ENCODE peak calls at places on chromosome X, in six cellular contexts. S is nucleus accumbens, Y is NCI-H1694, Z is globus pallidus, M is D721Med, U is nephron progenitor cell. V is an unnamed sample.

GRCh38 chrX:106791495-106791894 is 11.0 kb upstream of the TBC1D8B start:
- DNase-seq in S (no peak), Y (no peak), Z (no peak), M (no peak), U (no peak), V (no peak)

GRCh38 chrX:23616361-23616760 is 50.9 kb upstream of the PRDX4 start:
- DNase-seq in S (no peak), Y (no peak), Z (peak; percentile 1), M (no peak), U (no peak), V (no peak)

GRCh38 chrX:96685205-96686099 is 810 bp downstream of the DIAPH2 start:
- DNase-seq in S (peak; percentile 23), Y (no peak), Z (peak; percentile 18), M (no peak), U (peak; percentile 49), V (peak; percentile 41)

GRCh38 chrX:106249706-106250379 is 81.7 kb downstream of the PWWP3B start:
- DNase-seq in S (no peak), Y (no peak), Z (no peak), M (no peak), U (no peak), V (peak; percentile 57)

GRCh38 chrX:144801786-144802185 is 445.5 kb upstream of the SPANXN1 start:
- DNase-seq in S (no peak), Y (no peak), Z (no peak), M (no peak), U (no peak), V (no peak)

GRCh38 chrX:4935846-4936245 is 1222.4 kb upstream of the PRKX start:
- DNase-seq in S (no peak), Y (no peak), Z (peak; percentile 36), M (no peak), U (no peak), V (no peak)

GRCh38 chrX:22575161-22575845 is 302.6 kb downstream of the CBLL2 start:
- DNase-seq in S (no peak), Y (no peak), Z (no peak), M (no peak), U (no peak), V (no peak)

GRCh38 chrX:148574247-148574973 is 74.0 kb downstream of the AFF2 start:
- DNase-seq in S (no peak), Y (no peak), Z (no peak), M (no peak), U (no peak), V (no peak)

GRCh38 chrX:39689374-39690104 is 408.2 kb downstream of the BCOR start:
- DNase-seq in S (no peak), Y (no peak), Z (no peak), M (no peak), U (no peak), V (no peak)

GRCh38 chrX:768596-768995 is 138.0 kb downstream of the SHOX start:
- DNase-seq in S (no peak), Y (no peak), Z (no peak), M (no peak), U (no peak), V (no peak)

GRCh38 chrX:152157042-152157441 is 18.7 kb upstream of the MAGEA10 start:
- DNase-seq in S (no peak), Y (no peak), Z (no peak), M (no peak), U (no peak), V (no peak)

GRCh38 chrX:100819534-100819836 is 706 bp upstream of the CSTF2 start:
- DNase-seq in S (no peak), Y (no peak), Z (no peak), M (no peak), U (peak; percentile 2), V (no peak)

GRCh38 chrX:13142891-13143290 is 98.5 kb upstream of the FAM9C start:
- DNase-seq in S (no peak), Y (no peak), Z (no peak), M (no peak), U (no peak), V (no peak)

GRCh38 chrX:132853040-132853439 is 105.4 kb downstream of the HS6ST2 start:
- DNase-seq in S (no peak), Y (no peak), Z (no peak), M (no peak), U (no peak), V (no peak)

GRCh38 chrX:121782544-121782943 is 735.1 kb downstream of the GLUD2 start:
- DNase-seq in S (no peak), Y (no peak), Z (no peak), M (no peak), U (no peak), V (no peak)

GRCh38 chrX:4830880-4831557 is 1117.6 kb upstream of the PRKX start:
- DNase-seq in S (no peak), Y (no peak), Z (no peak), M (no peak), U (no peak), V (no peak)

GRCh38 chrX:132909643-132910042 is 48.8 kb downstream of the HS6ST2 start:
- DNase-seq in S (no peak), Y (no peak), Z (no peak), M (no peak), U (no peak), V (no peak)

GRCh38 chrX:475926-476723 is 89.4 kb upstream of the PPP2R3B start:
- DNase-seq in S (no peak), Y (no peak), Z (no peak), M (no peak), U (no peak), V (no peak)

GRCh38 chrX:153828308-153828707 is 2.0 kb downstream of the PDZD4 start:
- DNase-seq in S (no peak), Y (no peak), Z (no peak), M (no peak), U (no peak), V (no peak)

GRCh38 chrX:57640674-57641016 is 39.4 kb downstream of the NLRP2B start:
- DNase-seq in S (no peak), Y (no peak), Z (no peak), M (no peak), U (no peak), V (no peak)

GRCh38 chrX:102067966-102068723 is 57.3 kb upstream of the TCEAL2 start:
- DNase-seq in S (peak; percentile 0), Y (peak; percentile 60), Z (peak; percentile 11), M (no peak), U (peak; percentile 22), V (no peak)

GRCh38 chrX:72201836-72202536 is 20.4 kb downstream of the PIN4 start:
- DNase-seq in S (no peak), Y (no peak), Z (no peak), M (no peak), U (no peak), V (no peak)

GRCh38 chrX:119145241-119145653 is 17.6 kb upstream of the KIAA1210 start:
- DNase-seq in S (no peak), Y (no peak), Z (no peak), M (no peak), U (peak; percentile 11), V (no peak)

GRCh38 chrX:71976753-71977152 is 66.1 kb downstream of the NHSL2 start:
- DNase-seq in S (no peak), Y (no peak), Z (no peak), M (no peak), U (no peak), V (no peak)

GRCh38 chrX:145464650-145465049 is 217.3 kb downstream of the SPANXN1 start:
- DNase-seq in S (no peak), Y (no peak), Z (no peak), M (no peak), U (no peak), V (no peak)